ENCODE peak calls at places on chromosome 22, in seven cellular contexts. S is GM23338, H is left cardiac atrium, Q is MG63, X is germinal center, D is HT-29, J is NCI-H1048. F is an unnamed sample.

GRCh38 chr22:45997077-45997774 is 20.3 kb upstream of the WNT7B start:
- DNase-seq in S (peak), H (peak), Q (peak), X (no peak), D (peak), J (no peak), F (peak)

GRCh38 chr22:27088026-27088425 is 430.6 kb downstream of the MIAT start:
- DNase-seq in S (no peak), H (no peak), Q (no peak), X (no peak), D (no peak), J (no peak), F (no peak)

GRCh38 chr22:35914665-35915476 is 113.8 kb downstream of the RBFOX2 start:
- DNase-seq in S (peak), H (peak), Q (peak), X (no peak), D (peak), J (peak), F (peak)

GRCh38 chr22:44357296-44357961 is 44.7 kb upstream of the SHISAL1 start:
- DNase-seq in S (peak), H (no peak), Q (peak), X (no peak), D (no peak), J (no peak), F (peak)

GRCh38 chr22:38243007-38243775 is 29.6 kb downstream of the TMEM184B start:
- DNase-seq in S (no peak), H (no peak), Q (peak), X (no peak), D (peak), J (no peak), F (no peak)

GRCh38 chr22:28358244-28358777 is 321.3 kb downstream of the TTC28 start:
- DNase-seq in S (no peak), H (no peak), Q (no peak), X (no peak), D (no peak), J (no peak), F (no peak)

GRCh38 chr22:17948101-17948500 is 76.3 kb downstream of the MICAL3 start:
- DNase-seq in S (no peak), H (no peak), Q (no peak), X (no peak), D (no peak), J (no peak), F (no peak)

GRCh38 chr22:44599084-44599483 is 101.1 kb upstream of the RTL6 start:
- DNase-seq in S (no peak), H (no peak), Q (no peak), X (no peak), D (no peak), J (no peak), F (no peak)

GRCh38 chr22:22883090-22883727 is 4.4 kb upstream of the IGLL5 start:
- DNase-seq in S (no peak), H (no peak), Q (no peak), X (no peak), D (no peak), J (no peak), F (no peak)

F was measured in Daoy.